ENCODE peak calls at places on chromosomes 1 and 21, in nine cellular contexts. One of them, this sample, is unnamed.

GRCh38 chr1:75361260-75361659 is 227.1 kb downstream of the LHX8 start:
- DNase-seq in neural progenitor cell: no peak
- DNase-seq in HCT116: no peak
- DNase-seq in PC-3: no peak
- DNase-seq in MM.1S: peak; percentile 43
- DNase-seq in hepatocyte: no peak
- DNase-seq in GM23338: no peak
- DNase-seq in OCI-LY7: no peak
- DNase-seq in GM23248: no peak
- DNase-seq in this sample: no peak

GRCh38 chr21:45535341-45536081 is 6.7 kb downstream of the SLC19A1 start:
- DNase-seq in HCT116: no peak
- DNase-seq in MM.1S: no peak
- DNase-seq in GM23248: no peak
- DNase-seq in GM23338: no peak
- DNase-seq in OCI-LY7: no peak
- DNase-seq in PC-3: no peak
- DNase-seq in neural progenitor cell: no peak
- DNase-seq in hepatocyte: no peak
- DNase-seq in this sample: no peak

GRCh38 chr1:8987881-8988617 is 38.2 kb downstream of the SLC2A7 start:
- DNase-seq in MM.1S: peak; percentile 26
- DNase-seq in GM23338: peak; percentile 67
- DNase-seq in OCI-LY7: peak; percentile 75
- DNase-seq in hepatocyte: peak; percentile 54
- DNase-seq in GM23248: peak; percentile 65
- DNase-seq in PC-3: peak; percentile 64
- DNase-seq in HCT116: no peak
- DNase-seq in neural progenitor cell: peak; percentile 69
- DNase-seq in this sample: peak; percentile 78

GRCh38 chr1:101112051-101112770 is 86.6 kb upstream of the DPH5 start:
- DNase-seq in hepatocyte: no peak
- DNase-seq in PC-3: no peak
- DNase-seq in MM.1S: peak; percentile 20
- DNase-seq in OCI-LY7: peak; percentile 35
- DNase-seq in GM23338: no peak
- DNase-seq in GM23248: no peak
- DNase-seq in HCT116: no peak
- DNase-seq in neural progenitor cell: peak; percentile 3
- DNase-seq in this sample: no peak

GRCh38 chr1:6322161-6322560 is 61.3 kb upstream of the GPR153 start:
- DNase-seq in MM.1S: no peak
- DNase-seq in HCT116: no peak
- DNase-seq in GM23248: no peak
- DNase-seq in neural progenitor cell: no peak
- DNase-seq in PC-3: no peak
- DNase-seq in hepatocyte: no peak
- DNase-seq in OCI-LY7: no peak
- DNase-seq in GM23338: no peak
- DNase-seq in this sample: no peak

GRCh38 chr1:184621262-184621661 is 133.4 kb downstream of the EDEM3 start:
- DNase-seq in HCT116: no peak
- DNase-seq in neural progenitor cell: no peak
- DNase-seq in hepatocyte: no peak
- DNase-seq in GM23248: peak; percentile 33
- DNase-seq in MM.1S: no peak
- DNase-seq in PC-3: no peak
- DNase-seq in GM23338: no peak
- DNase-seq in OCI-LY7: no peak
- DNase-seq in this sample: no peak

GRCh38 chr1:55559111-55559510 is 343.9 kb upstream of the USP24 start:
- DNase-seq in PC-3: peak; percentile 57
- DNase-seq in hepatocyte: no peak
- DNase-seq in neural progenitor cell: no peak
- DNase-seq in OCI-LY7: no peak
- DNase-seq in GM23338: no peak
- DNase-seq in GM23248: peak; percentile 67
- DNase-seq in HCT116: no peak
- DNase-seq in MM.1S: no peak
- DNase-seq in this sample: no peak

GRCh38 chr1:89605692-89606091 is 27.2 kb upstream of the LRRC8C start:
- DNase-seq in hepatocyte: no peak
- DNase-seq in neural progenitor cell: no peak
- DNase-seq in MM.1S: no peak
- DNase-seq in GM23338: no peak
- DNase-seq in HCT116: peak; percentile 13
- DNase-seq in PC-3: peak; percentile 87
- DNase-seq in OCI-LY7: no peak
- DNase-seq in GM23248: peak; percentile 46
- DNase-seq in this sample: no peak

GRCh38 chr1:150576794-150577556 is 2.4 kb downstream of the MCL1 start:
- DNase-seq in PC-3: peak; percentile 46
- DNase-seq in HCT116: no peak
- DNase-seq in hepatocyte: peak; percentile 11
- DNase-seq in neural progenitor cell: no peak
- DNase-seq in OCI-LY7: no peak
- DNase-seq in MM.1S: no peak
- DNase-seq in GM23338: peak; percentile 5
- DNase-seq in GM23248: peak; percentile 69
- DNase-seq in this sample: no peak

GRCh38 chr1:6007318-6008083 is 15.3 kb upstream of the NPHP4 start:
- DNase-seq in MM.1S: no peak
- DNase-seq in PC-3: no peak
- DNase-seq in HCT116: no peak
- DNase-seq in neural progenitor cell: no peak
- DNase-seq in GM23338: peak; percentile 33
- DNase-seq in OCI-LY7: no peak
- DNase-seq in GM23248: no peak
- DNase-seq in hepatocyte: no peak
- DNase-seq in this sample: no peak

GRCh38 chr1:205191127-205191577 is 20.4 kb downstream of the DSTYK start:
- DNase-seq in MM.1S: no peak
- DNase-seq in GM23338: no peak
- DNase-seq in hepatocyte: no peak
- DNase-seq in neural progenitor cell: no peak
- DNase-seq in PC-3: no peak
- DNase-seq in HCT116: no peak
- DNase-seq in GM23248: peak; percentile 43
- DNase-seq in OCI-LY7: no peak
- DNase-seq in this sample: no peak

GRCh38 chr1:113389356-113389952 is 861 bp upstream of the MAGI3 start:
- DNase-seq in PC-3: peak; percentile 8
- DNase-seq in MM.1S: peak; percentile 9
- DNase-seq in HCT116: no peak
- DNase-seq in OCI-LY7: peak; percentile 2
- DNase-seq in GM23248: no peak
- DNase-seq in neural progenitor cell: no peak
- DNase-seq in hepatocyte: no peak
- DNase-seq in GM23338: no peak
- DNase-seq in this sample: no peak

GRCh38 chr1:25861316-25862286 is 2.3 kb upstream of the AUNIP start:
- DNase-seq in hepatocyte: no peak
- DNase-seq in MM.1S: no peak
- DNase-seq in GM23338: no peak
- DNase-seq in PC-3: no peak
- DNase-seq in neural progenitor cell: peak; percentile 15
- DNase-seq in HCT116: peak; percentile 48
- DNase-seq in OCI-LY7: no peak
- DNase-seq in GM23248: no peak
- DNase-seq in this sample: no peak

GRCh38 chr1:232634086-232634485 is 4.2 kb upstream of the SIPA1L2 start:
- DNase-seq in neural progenitor cell: no peak
- DNase-seq in hepatocyte: no peak
- DNase-seq in PC-3: no peak
- DNase-seq in OCI-LY7: peak; percentile 64
- DNase-seq in MM.1S: peak; percentile 53
- DNase-seq in GM23338: no peak
- DNase-seq in GM23248: no peak
- DNase-seq in HCT116: no peak
- DNase-seq in this sample: no peak

GRCh38 chr1:163320891-163321290 is 863 bp upstream of the NUF2 start:
- DNase-seq in neural progenitor cell: peak; percentile 6
- DNase-seq in GM23248: peak; percentile 26
- DNase-seq in GM23338: peak; percentile 83
- DNase-seq in OCI-LY7: no peak
- DNase-seq in hepatocyte: no peak
- DNase-seq in PC-3: no peak
- DNase-seq in MM.1S: no peak
- DNase-seq in HCT116: no peak
- DNase-seq in this sample: no peak

DNA sequence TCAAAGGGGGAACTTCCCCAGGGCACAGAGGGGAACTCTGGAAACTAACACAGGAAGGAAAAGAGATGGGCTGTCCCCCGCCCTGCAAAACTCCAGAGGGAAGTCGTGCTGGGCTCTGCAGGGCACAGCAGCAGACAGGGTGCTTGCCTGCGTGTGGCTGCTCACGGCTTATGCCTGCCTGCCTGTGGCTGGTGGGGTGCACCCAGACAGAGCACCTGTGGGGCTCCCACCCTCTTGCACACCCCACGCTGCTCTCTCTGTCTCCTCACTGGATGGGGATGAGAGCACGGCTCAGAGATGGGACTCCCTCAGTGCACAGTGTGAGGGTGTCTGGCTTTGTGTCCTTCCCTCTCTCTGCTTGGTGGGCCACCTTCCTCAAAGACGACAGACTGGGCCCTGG is 13.5 kb upstream of the ETV3L start:
- DNase-seq in MM.1S: no peak
- DNase-seq in OCI-LY7: no peak
- DNase-seq in GM23338: no peak
- DNase-seq in neural progenitor cell: no peak
- DNase-seq in HCT116: no peak
- DNase-seq in GM23248: no peak
- DNase-seq in PC-3: no peak
- DNase-seq in hepatocyte: no peak
- DNase-seq in this sample: no peak
- TF ChIP-seq EZH2phosphoT487 in MM.1S: no peak
- TF ChIP-seq EZH2phosphoT487 in OCI-LY7: no peak
- TF ChIP-seq EZH2phosphoT487 in GM23338: no peak
- TF ChIP-seq EZH2phosphoT487 in neural progenitor cell: no peak
- TF ChIP-seq EZH2phosphoT487 in HCT116: no peak
- TF ChIP-seq EZH2phosphoT487 in GM23248: no peak
- TF ChIP-seq EZH2phosphoT487 in PC-3: no peak
- TF ChIP-seq EZH2phosphoT487 in hepatocyte: no peak
- TF ChIP-seq EZH2phosphoT487 in this sample: no peak

DNA sequence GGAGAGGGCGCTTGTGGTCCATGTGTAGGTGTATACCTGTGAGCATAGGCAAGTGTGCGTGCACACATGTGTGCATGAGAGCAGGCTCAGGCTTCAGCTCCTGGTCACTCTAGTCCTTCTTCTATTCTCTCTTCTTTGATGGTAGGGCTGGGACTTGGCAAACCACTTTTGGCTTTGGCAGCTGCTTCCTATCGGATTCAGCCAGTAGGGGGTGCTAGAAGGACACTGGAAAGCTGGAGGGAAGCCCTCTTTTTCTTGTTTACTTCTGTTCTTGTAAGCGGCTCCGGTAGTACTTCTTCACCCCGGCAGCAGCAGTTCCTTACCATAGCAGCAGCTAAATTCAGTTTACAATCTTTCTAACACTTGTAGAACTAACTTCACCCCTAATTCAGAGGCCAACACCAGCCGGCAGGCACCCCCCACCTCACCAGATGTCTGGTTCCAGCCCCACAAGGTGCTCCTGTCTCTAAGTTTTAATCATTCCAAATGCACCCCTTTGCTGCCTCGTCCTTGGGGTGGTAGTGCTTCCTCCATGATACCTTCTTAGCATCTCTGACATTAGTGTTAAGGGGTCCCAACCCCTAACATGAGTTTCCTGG is 25.1 kb downstream of the NENF start:
- DNase-seq in OCI-LY7: peak; percentile 65
- DNase-seq in hepatocyte: peak; percentile 60
- DNase-seq in PC-3: peak; percentile 91
- DNase-seq in neural progenitor cell: peak; percentile 78
- DNase-seq in MM.1S: peak; percentile 79
- DNase-seq in GM23248: peak; percentile 59
- DNase-seq in HCT116: peak; percentile 48
- DNase-seq in GM23338: peak; percentile 93
- DNase-seq in this sample: peak; percentile 61
- TF ChIP-seq EZH2phosphoT487 in OCI-LY7: no peak
- TF ChIP-seq EZH2phosphoT487 in hepatocyte: no peak
- TF ChIP-seq EZH2phosphoT487 in PC-3: no peak
- TF ChIP-seq EZH2phosphoT487 in neural progenitor cell: no peak
- TF ChIP-seq EZH2phosphoT487 in MM.1S: no peak
- TF ChIP-seq EZH2phosphoT487 in GM23248: no peak
- TF ChIP-seq EZH2phosphoT487 in HCT116: no peak
- TF ChIP-seq EZH2phosphoT487 in GM23338: no peak
- TF ChIP-seq EZH2phosphoT487 in this sample: no peak

GRCh38 chr1:165633624-165634023 is 2.6 kb downstream of the MGST3 start:
- DNase-seq in GM23338: no peak
- DNase-seq in HCT116: no peak
- DNase-seq in hepatocyte: no peak
- DNase-seq in MM.1S: no peak
- DNase-seq in PC-3: peak; percentile 38
- DNase-seq in OCI-LY7: peak; percentile 17
- DNase-seq in neural progenitor cell: no peak
- DNase-seq in GM23248: peak; percentile 82
- DNase-seq in this sample: no peak

GRCh38 chr1:165630629-165631402 is at the start of gene MGST3:
- DNase-seq in OCI-LY7: peak; percentile 97
- DNase-seq in GM23338: peak; percentile 99
- DNase-seq in HCT116: peak; percentile 94
- DNase-seq in GM23248: peak; percentile 99
- DNase-seq in MM.1S: peak; percentile 100
- DNase-seq in hepatocyte: peak; percentile 98
- DNase-seq in PC-3: peak; percentile 97
- DNase-seq in neural progenitor cell: peak; percentile 98
- DNase-seq in this sample: peak; percentile 93

GRCh38 chr1:165632491-165632890 is 1.5 kb downstream of the MGST3 start:
- DNase-seq in neural progenitor cell: peak; percentile 46
- DNase-seq in OCI-LY7: no peak
- DNase-seq in MM.1S: no peak
- DNase-seq in GM23338: no peak
- DNase-seq in PC-3: no peak
- DNase-seq in hepatocyte: no peak
- DNase-seq in HCT116: no peak
- DNase-seq in GM23248: peak; percentile 28
- DNase-seq in this sample: no peak

GRCh38 chr1:165631403-165632151 is 543 bp downstream of the MGST3 start:
- DNase-seq in MM.1S: peak; percentile 45
- DNase-seq in PC-3: peak; percentile 92
- DNase-seq in GM23248: peak; percentile 98
- DNase-seq in OCI-LY7: peak; percentile 35
- DNase-seq in hepatocyte: peak; percentile 82
- DNase-seq in HCT116: peak; percentile 65
- DNase-seq in GM23338: peak; percentile 47
- DNase-seq in neural progenitor cell: peak; percentile 70
- DNase-seq in this sample: peak; percentile 59

GRCh38 chr1:165632152-165632469 is 1.1 kb downstream of the MGST3 start:
- DNase-seq in neural progenitor cell: peak; percentile 22
- DNase-seq in PC-3: no peak
- DNase-seq in GM23248: no peak
- DNase-seq in hepatocyte: no peak
- DNase-seq in OCI-LY7: no peak
- DNase-seq in GM23338: peak; percentile 60
- DNase-seq in MM.1S: no peak
- DNase-seq in HCT116: no peak
- DNase-seq in this sample: no peak
- TF ChIP-seq EZH2phosphoT487 in neural progenitor cell: no peak
- TF ChIP-seq EZH2phosphoT487 in PC-3: no peak
- TF ChIP-seq EZH2phosphoT487 in GM23248: no peak
- TF ChIP-seq EZH2phosphoT487 in hepatocyte: no peak
- TF ChIP-seq EZH2phosphoT487 in OCI-LY7: no peak
- TF ChIP-seq EZH2phosphoT487 in GM23338: no peak
- TF ChIP-seq EZH2phosphoT487 in MM.1S: no peak
- TF ChIP-seq EZH2phosphoT487 in HCT116: no peak
- TF ChIP-seq EZH2phosphoT487 in this sample: no peak

GRCh38 chr1:40479156-40479555 is 2.1 kb downstream of the ZFP69 start:
- DNase-seq in PC-3: no peak
- DNase-seq in hepatocyte: no peak
- DNase-seq in GM23248: no peak
- DNase-seq in neural progenitor cell: no peak
- DNase-seq in OCI-LY7: no peak
- DNase-seq in GM23338: no peak
- DNase-seq in MM.1S: no peak
- DNase-seq in HCT116: no peak
- DNase-seq in this sample: no peak
- TF ChIP-seq EZH2phosphoT487 in PC-3: no peak
- TF ChIP-seq EZH2phosphoT487 in hepatocyte: no peak
- TF ChIP-seq EZH2phosphoT487 in GM23248: no peak
- TF ChIP-seq EZH2phosphoT487 in neural progenitor cell: no peak
- TF ChIP-seq EZH2phosphoT487 in OCI-LY7: no peak
- TF ChIP-seq EZH2phosphoT487 in GM23338: no peak
- TF ChIP-seq EZH2phosphoT487 in MM.1S: no peak
- TF ChIP-seq EZH2phosphoT487 in HCT116: no peak
- TF ChIP-seq EZH2phosphoT487 in this sample: no peak

This sample was measured in SK-N-SH.